ENCODE peak calls at places on chromosomes 5 and 9, in four cellular contexts. One of them, this sample, is unnamed.

GRCh38 chr5:149407331-149408251 is 28.5 kb upstream of the IL17B start:
- DNase-seq in BJ: no peak
- DNase-seq in pancreas: no peak
- DNase-seq in mucosa of descending colon: no peak
- DNase-seq in this sample: no peak

GRCh38 chr9:71854811-71855210 is 56.2 kb downstream of the ABHD17B start:
- DNase-seq in BJ: no peak
- DNase-seq in pancreas: no peak
- DNase-seq in mucosa of descending colon: no peak
- DNase-seq in this sample: no peak

GRCh38 chr9:81138173-81138572 is 551.2 kb downstream of the TLE1 start:
- DNase-seq in BJ: no peak
- DNase-seq in pancreas: no peak
- DNase-seq in mucosa of descending colon: no peak
- DNase-seq in this sample: no peak

GRCh38 chr5:63878788-63879187 is 83.5 kb downstream of the HTR1A start:
- DNase-seq in BJ: no peak
- DNase-seq in pancreas: no peak
- DNase-seq in mucosa of descending colon: no peak
- DNase-seq in this sample: no peak

GRCh38 chr5:57181151-57181550 is 7.3 kb downstream of the GPBP1 start:
- DNase-seq in BJ: no peak
- DNase-seq in pancreas: no peak
- DNase-seq in mucosa of descending colon: no peak
- DNase-seq in this sample: no peak

GRCh38 chr5:93221773-93222172 is 359.2 kb downstream of the NR2F1-AS1 start:
- DNase-seq in BJ: no peak
- DNase-seq in pancreas: no peak
- DNase-seq in mucosa of descending colon: no peak
- DNase-seq in this sample: no peak

GRCh38 chr5:91477408-91477807 is 94.3 kb upstream of the ARRDC3 start:
- DNase-seq in BJ: no peak
- DNase-seq in pancreas: no peak
- DNase-seq in mucosa of descending colon: no peak
- DNase-seq in this sample: no peak

GRCh38 chr9:134885647-134886412 is 5.2 kb downstream of the FCN2 start:
- DNase-seq in BJ: no peak
- DNase-seq in pancreas: no peak
- DNase-seq in mucosa of descending colon: no peak
- DNase-seq in this sample: peak

GRCh38 chr5:101174981-101175380 is 271.9 kb upstream of the ST8SIA4 start:
- DNase-seq in BJ: no peak
- DNase-seq in pancreas: no peak
- DNase-seq in mucosa of descending colon: no peak
- DNase-seq in this sample: no peak

GRCh38 chr5:132472431-132472830 is 18.1 kb downstream of the IRF1 start:
- DNase-seq in BJ: no peak
- DNase-seq in pancreas: no peak
- DNase-seq in mucosa of descending colon: no peak
- DNase-seq in this sample: no peak

GRCh38 chr5:86979801-86980510 is 287.7 kb upstream of the RASA1 start:
- DNase-seq in BJ: peak
- DNase-seq in pancreas: no peak
- DNase-seq in mucosa of descending colon: no peak
- DNase-seq in this sample: no peak

GRCh38 chr9:95819636-95820035 is 55.9 kb upstream of the ERCC6L2 start:
- DNase-seq in BJ: no peak
- DNase-seq in pancreas: no peak
- DNase-seq in mucosa of descending colon: no peak
- DNase-seq in this sample: no peak

GRCh38 chr9:137021979-137022619 is 5.9 kb downstream of the ABCA2 start:
- DNase-seq in BJ: no peak
- DNase-seq in pancreas: no peak
- DNase-seq in mucosa of descending colon: peak
- DNase-seq in this sample: peak

GRCh38 chr9:17625644-17626388 is 47.0 kb downstream of the SH3GL2 start:
- DNase-seq in BJ: no peak
- DNase-seq in pancreas: no peak
- DNase-seq in mucosa of descending colon: peak
- DNase-seq in this sample: no peak

GRCh38 chr5:142981886-142982820 is 212.0 kb downstream of the ARHGAP26 start:
- DNase-seq in BJ: no peak
- DNase-seq in pancreas: peak
- DNase-seq in mucosa of descending colon: peak
- DNase-seq in this sample: no peak

GRCh38 chr5:172508471-172509404 is 54.4 kb upstream of the SH3PXD2B start:
- DNase-seq in BJ: no peak
- DNase-seq in pancreas: peak
- DNase-seq in mucosa of descending colon: no peak
- DNase-seq in this sample: no peak

GRCh38 chr9:136740069-136740468 is 2.7 kb downstream of the LCN10 start:
- DNase-seq in BJ: no peak
- DNase-seq in pancreas: no peak
- DNase-seq in mucosa of descending colon: no peak
- DNase-seq in this sample: no peak

GRCh38 chr5:115602585-115603125 is 376 bp upstream of the TICAM2 start:
- DNase-seq in BJ: no peak
- DNase-seq in pancreas: no peak
- DNase-seq in mucosa of descending colon: no peak
- DNase-seq in this sample: no peak

GRCh38 chr5:110932755-110933488 is 138.6 kb upstream of the TSLP start:
- DNase-seq in BJ: no peak
- DNase-seq in pancreas: no peak
- DNase-seq in mucosa of descending colon: no peak
- DNase-seq in this sample: no peak

GRCh38 chr9:107172160-107172978 is 110.7 kb upstream of the RAD23B start:
- DNase-seq in BJ: peak
- DNase-seq in pancreas: peak
- DNase-seq in mucosa of descending colon: no peak
- DNase-seq in this sample: peak

GRCh38 chr5:133868946-133869674 is 99.3 kb downstream of the C5orf15 start:
- DNase-seq in BJ: peak
- DNase-seq in pancreas: peak
- DNase-seq in mucosa of descending colon: no peak
- DNase-seq in this sample: peak

GRCh38 chr5:35485487-35485886 is 132.2 kb upstream of the SPEF2 start:
- DNase-seq in BJ: no peak
- DNase-seq in pancreas: no peak
- DNase-seq in mucosa of descending colon: no peak
- DNase-seq in this sample: no peak

GRCh38 chr9:2691626-2692025 is 25.7 kb upstream of the KCNV2 start:
- DNase-seq in BJ: no peak
- DNase-seq in pancreas: no peak
- DNase-seq in mucosa of descending colon: no peak
- DNase-seq in this sample: no peak

GRCh38 chr5:126866837-126867236 is 89.9 kb downstream of the LMNB1 start:
- DNase-seq in BJ: no peak
- DNase-seq in pancreas: no peak
- DNase-seq in mucosa of descending colon: no peak
- DNase-seq in this sample: no peak

GRCh38 chr5:112109331-112109993 is 309.6 kb downstream of the EPB41L4A start:
- DNase-seq in BJ: peak
- DNase-seq in pancreas: peak
- DNase-seq in mucosa of descending colon: no peak
- DNase-seq in this sample: no peak

GRCh38 chr5:42772265-42772993 is 15.8 kb downstream of the CCDC152 start:
- DNase-seq in BJ: no peak
- DNase-seq in pancreas: no peak
- DNase-seq in mucosa of descending colon: no peak
- DNase-seq in this sample: no peak

GRCh38 chr5:171573451-171574160 is 154.2 kb downstream of the FGF18 start:
- DNase-seq in BJ: no peak
- DNase-seq in pancreas: no peak
- DNase-seq in mucosa of descending colon: no peak
- DNase-seq in this sample: no peak

GRCh38 chr5:144333336-144333920 is 162.8 kb downstream of the KCTD16 start:
- DNase-seq in BJ: no peak
- DNase-seq in pancreas: no peak
- DNase-seq in mucosa of descending colon: no peak
- DNase-seq in this sample: no peak

GRCh38 chr5:174606646-174607045 is 117.7 kb upstream of the MSX2 start:
- DNase-seq in BJ: no peak
- DNase-seq in pancreas: no peak
- DNase-seq in mucosa of descending colon: no peak
- DNase-seq in this sample: no peak

GRCh38 chr5:156327306-156327705 is 342 bp downstream of the SGCD start:
- DNase-seq in BJ: no peak
- DNase-seq in pancreas: no peak
- DNase-seq in mucosa of descending colon: no peak
- DNase-seq in this sample: no peak

GRCh38 chr5:37071901-37072581 is 177.1 kb downstream of the CPLANE1 start:
- DNase-seq in BJ: peak
- DNase-seq in pancreas: no peak
- DNase-seq in mucosa of descending colon: no peak
- DNase-seq in this sample: no peak

GRCh38 chr5:88322785-88323184 is 54.1 kb upstream of the TMEM161B start:
- DNase-seq in BJ: no peak
- DNase-seq in pancreas: no peak
- DNase-seq in mucosa of descending colon: no peak
- DNase-seq in this sample: no peak

GRCh38 chr5:154316223-154316967 is 125.9 kb downstream of the GALNT10 start:
- DNase-seq in BJ: no peak
- DNase-seq in pancreas: no peak
- DNase-seq in mucosa of descending colon: no peak
- DNase-seq in this sample: no peak

GRCh38 chr9:35728041-35728971 is 3.7 kb downstream of the TLN1 start:
- DNase-seq in BJ: peak
- DNase-seq in pancreas: no peak
- DNase-seq in mucosa of descending colon: peak
- DNase-seq in this sample: peak

GRCh38 chr5:111494350-111494999 is 17.9 kb downstream of the STARD4 start:
- DNase-seq in BJ: no peak
- DNase-seq in pancreas: no peak
- DNase-seq in mucosa of descending colon: no peak
- DNase-seq in this sample: no peak

GRCh38 chr5:158534203-158534602 is 565.5 kb downstream of the EBF1 start:
- DNase-seq in BJ: no peak
- DNase-seq in pancreas: no peak
- DNase-seq in mucosa of descending colon: no peak
- DNase-seq in this sample: no peak

GRCh38 chr5:107673368-107674136 is 2.8 kb upstream of the EFNA5 start:
- DNase-seq in BJ: peak
- DNase-seq in pancreas: peak
- DNase-seq in mucosa of descending colon: peak
- DNase-seq in this sample: peak
- TF ChIP-seq CTCF in BJ: peak
- TF ChIP-seq CTCF in pancreas: peak
- TF ChIP-seq CTCF in mucosa of descending colon: peak
- TF ChIP-seq CTCF in this sample: peak

GRCh38 chr5:180619563-180619915 is 28.2 kb upstream of the SCGB3A1 start:
- DNase-seq in BJ: no peak
- DNase-seq in pancreas: no peak
- DNase-seq in mucosa of descending colon: no peak
- DNase-seq in this sample: no peak

GRCh38 chr5:180620014-180620413 is 28.7 kb upstream of the SCGB3A1 start:
- DNase-seq in BJ: no peak
- DNase-seq in pancreas: no peak
- DNase-seq in mucosa of descending colon: no peak
- DNase-seq in this sample: no peak

GRCh38 chr5:180618830-180619562 is 27.7 kb upstream of the SCGB3A1 start:
- DNase-seq in BJ: no peak
- DNase-seq in pancreas: no peak
- DNase-seq in mucosa of descending colon: no peak
- DNase-seq in this sample: no peak

GRCh38 chr5:180621311-180621710 is 28.1 kb downstream of the FLT4 start:
- DNase-seq in BJ: no peak
- DNase-seq in pancreas: no peak
- DNase-seq in mucosa of descending colon: no peak
- DNase-seq in this sample: no peak

DNA sequence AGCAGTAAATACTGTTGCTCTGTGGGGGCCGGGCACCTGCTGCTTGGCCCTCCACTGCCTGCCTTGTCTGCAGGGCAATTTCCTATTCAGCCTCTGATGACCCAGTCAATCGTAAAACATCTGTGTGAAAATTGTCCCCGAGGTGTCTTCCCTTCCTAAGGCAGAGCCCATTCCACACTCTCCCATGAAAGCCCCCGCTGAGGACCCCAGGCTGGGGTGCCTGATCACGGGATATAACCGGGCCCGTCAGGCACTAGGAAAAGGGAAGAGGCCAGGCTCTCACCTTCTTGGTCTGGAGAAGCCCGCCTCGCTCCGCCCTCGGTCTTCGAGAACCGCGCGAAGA is 27.2 kb upstream of the SCGB3A1 start:
- DNase-seq in BJ: no peak
- DNase-seq in pancreas: no peak
- DNase-seq in mucosa of descending colon: no peak
- DNase-seq in this sample: no peak
- H3K4me3 ChIP-seq in BJ: peak
- H3K4me3 ChIP-seq in pancreas: peak
- H3K4me3 ChIP-seq in mucosa of descending colon: no peak
- H3K4me3 ChIP-seq in this sample: no peak

DNA sequence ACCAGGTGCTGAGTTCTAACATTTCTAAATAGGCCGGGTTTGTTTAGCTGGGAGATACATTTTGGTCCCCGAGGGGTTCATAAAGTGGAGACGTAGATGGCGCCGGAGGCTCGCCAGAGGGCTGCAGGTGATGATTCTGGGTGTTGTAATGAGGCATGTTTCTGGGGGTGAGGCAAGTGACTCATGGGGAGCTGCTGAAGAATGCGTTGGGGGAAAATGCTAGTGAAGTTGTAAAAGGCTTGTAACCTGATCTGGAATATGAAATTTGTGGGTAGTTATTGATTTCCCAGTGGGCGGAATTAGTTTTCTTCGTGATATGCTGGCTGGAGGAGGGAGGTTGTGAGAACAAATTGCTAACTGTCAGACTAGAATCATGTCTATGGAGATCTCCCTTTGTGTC is 158.2 kb downstream of the DOCK2 start:
- DNase-seq in BJ: no peak
- DNase-seq in pancreas: no peak
- DNase-seq in mucosa of descending colon: no peak
- DNase-seq in this sample: no peak
- TF ChIP-seq CTCF in BJ: no peak
- TF ChIP-seq CTCF in pancreas: no peak
- TF ChIP-seq CTCF in mucosa of descending colon: no peak
- TF ChIP-seq CTCF in this sample: no peak

GRCh38 chr9:91900057-91900816 is 49.8 kb downstream of the ROR2 start:
- DNase-seq in BJ: no peak
- DNase-seq in pancreas: no peak
- DNase-seq in mucosa of descending colon: no peak
- DNase-seq in this sample: no peak
- H3K4me3 ChIP-seq in BJ: no peak
- H3K4me3 ChIP-seq in pancreas: no peak
- H3K4me3 ChIP-seq in mucosa of descending colon: no peak
- H3K4me3 ChIP-seq in this sample: no peak